ENCODE peak calls at places on chromosomes 12 and 14, in seven cellular contexts. C is fibroblast of pulmonary artery, U is brain microvascular endothelial cell, S is breast epithelium, D is left ventricle myocardium inferior, M is tibial artery, V is cardiac fibroblast. B is an unnamed sample.
A peak's percentile ranks its signal among the peaks of the same experiment; 100 is the strongest.

GRCh38 chr14:91439345-91439744 is 21.7 kb upstream of the CCDC88C start:
- DNase-seq in M (no peak), V (no peak), U (no peak), C (no peak), D (no peak), S (no peak), B (no peak)

GRCh38 chr14:93263416-93263815 is 56.4 kb downstream of the UBR7 start:
- DNase-seq in V (no peak), C (peak; percentile 5), D (no peak), U (peak; percentile 31), M (no peak), S (no peak), B (no peak)

GRCh38 chr14:22691171-22691570 is 47.0 kb upstream of the OR6J1 start:
- DNase-seq in U (peak; percentile 73), C (peak; percentile 66), M (no peak), D (no peak), V (peak; percentile 53), S (no peak), B (peak; percentile 48)

GRCh38 chr12:100574262-100575074 is 984 bp downstream of the GAS2L3 start:
- DNase-seq in M (no peak), S (no peak), C (peak; percentile 22), D (peak; percentile 27), U (no peak), V (peak; percentile 31), B (peak; percentile 37)

GRCh38 chr12:109679716-109680520 is 33.7 kb upstream of the FAM222A start:
- DNase-seq in M (no peak), U (no peak), D (no peak), V (no peak), S (no peak), C (no peak), B (no peak)

GRCh38 chr14:74801396-74801795 is 38.3 kb downstream of the YLPM1 start:
- DNase-seq in V (no peak), D (no peak), S (no peak), M (no peak), U (no peak), C (no peak), B (no peak)

GRCh38 chr12:6370994-6371754 is 4.2 kb downstream of the SCNN1A start:
- DNase-seq in U (peak; percentile 42), M (no peak), C (peak; percentile 45), D (no peak), S (no peak), V (peak; percentile 46), B (peak; percentile 84)

GRCh38 chr14:98731701-98732100 is 540.3 kb downstream of the BCL11B start:
- DNase-seq in U (no peak), C (no peak), S (no peak), V (no peak), M (no peak), D (no peak), B (no peak)

GRCh38 chr14:68248481-68249255 is 429.1 kb downstream of the RAD51B start:
- DNase-seq in M (no peak), S (no peak), U (no peak), C (peak; percentile 94), D (no peak), V (peak; percentile 93), B (peak; percentile 83)

GRCh38 chr12:75877588-75878381 is 153.8 kb downstream of the PHLDA1 start:
- DNase-seq in C (peak; percentile 50), D (no peak), U (no peak), M (no peak), V (peak; percentile 58), S (no peak), B (peak; percentile 58)

GRCh38 chr12:68899251-68899771 is 33.7 kb downstream of the CPM start:
- DNase-seq in U (peak; percentile 72), M (peak; percentile 62), V (peak; percentile 84), S (no peak), D (no peak), C (peak; percentile 74), B (peak; percentile 84)

GRCh38 chr12:94327819-94328218 is 131.8 kb downstream of the CEP83 start:
- DNase-seq in C (peak; percentile 28), U (no peak), M (no peak), D (no peak), V (no peak), S (no peak), B (peak; percentile 22)

DNA sequence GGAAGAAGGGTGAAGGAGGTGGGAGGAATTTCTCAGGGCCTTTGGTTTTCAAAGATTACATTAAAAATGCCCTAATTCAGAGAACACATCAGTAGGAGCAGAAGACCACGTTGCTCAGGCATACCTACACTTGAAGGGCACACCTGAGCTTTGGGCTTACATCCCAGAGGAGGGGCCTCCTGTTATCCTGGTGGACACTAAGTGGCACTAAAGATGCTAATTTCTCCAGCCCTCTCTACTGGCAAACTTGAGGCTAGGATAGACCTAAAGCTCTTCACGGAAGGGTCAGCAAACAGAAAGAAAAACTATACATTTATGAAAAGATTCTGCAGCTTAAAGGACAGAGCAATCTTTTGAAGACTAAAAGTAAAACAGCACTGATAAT is 137.7 kb downstream of the NUAK1 start:
- DNase-seq in U (no peak), S (no peak), C (no peak), V (no peak), D (no peak), M (no peak), B (no peak)
- TF ChIP-seq CTCF in U (no peak), S (no peak), C (no peak), V (no peak), D (no peak), M (no peak), B (no peak)

DNA sequence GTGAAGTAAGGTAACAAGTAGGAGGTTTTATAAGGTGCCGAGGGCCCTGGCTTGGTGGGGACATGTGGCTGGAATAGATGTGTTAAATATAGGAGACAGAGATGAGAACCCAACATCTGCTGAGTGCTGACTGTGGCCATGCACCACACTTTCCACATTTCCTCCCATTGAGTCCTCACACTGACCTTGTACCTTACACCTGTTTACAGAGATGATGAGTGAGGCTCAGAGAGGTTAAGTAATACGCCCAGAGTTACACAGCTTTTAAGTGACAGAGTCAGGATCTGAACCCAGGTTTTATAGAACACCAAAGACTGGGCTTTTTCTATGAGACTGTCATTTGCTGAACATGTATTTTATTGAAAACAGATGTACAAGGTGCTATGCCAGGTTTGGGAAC is 70.8 kb upstream of the LTA4H start:
- DNase-seq in S (no peak), D (no peak), V (no peak), M (no peak), C (no peak), U (no peak), B (no peak)
- H3K4me3 ChIP-seq in S (no peak overlapping the region), D (no peak overlapping the region), V (no peak overlapping the region), M (no peak overlapping the region), C (no peak overlapping the region), U (no peak overlapping the region), B (no peak overlapping the region)

GRCh38 chr14:24273422-24273998 is 2.1 kb upstream of the RABGGTA start:
- DNase-seq in U (no peak), C (no peak), M (no peak), V (no peak), S (no peak), D (no peak), B (no peak)
- TF ChIP-seq CTCF in U (peak; percentile 28), C (peak; percentile 17), M (no peak), V (no peak), S (no peak), D (no peak), B (no peak)

DNA sequence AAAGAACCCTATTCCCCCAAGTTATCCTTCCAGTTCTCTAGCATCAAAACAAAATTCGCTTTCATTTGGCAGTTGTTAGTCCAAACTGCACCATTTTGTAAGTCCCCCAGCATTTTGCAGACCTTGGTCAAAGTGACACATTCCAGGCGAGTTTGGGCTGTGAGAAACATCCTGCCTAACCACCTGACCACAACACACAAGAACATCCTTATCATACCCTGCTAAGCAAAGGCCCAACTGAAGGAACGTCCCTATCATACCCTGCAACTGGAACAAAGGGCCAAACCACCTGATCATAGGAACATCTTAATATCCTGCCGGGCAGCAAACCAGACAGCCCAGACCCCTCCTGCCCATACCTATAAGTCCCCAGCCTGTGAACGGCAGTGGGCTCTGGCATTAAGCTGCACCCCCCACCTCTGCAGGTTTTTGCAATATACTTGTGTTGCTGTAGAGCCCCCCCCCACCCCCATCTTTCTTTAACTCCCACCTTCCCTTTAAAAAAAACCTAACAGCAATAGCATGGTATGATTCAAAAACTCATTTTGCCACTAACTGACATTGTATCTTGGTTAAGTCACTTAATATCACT is 2.7 kb downstream of the PCNX4 start:
- DNase-seq in C (peak; percentile 75), V (peak; percentile 72), D (no peak), M (no peak), U (peak; percentile 80), S (no peak), B (peak; percentile 75)
- H3K4me3 ChIP-seq in C (peak overlapping the region; percentile 94), V (peak overlapping the region; percentile 89), D (peak overlapping the region; percentile 93), M (no peak overlapping the region), U (peak overlapping the region; percentile 86), S (no peak overlapping the region), B (peak overlapping the region; percentile 96)

GRCh38 chr12:114168061-114168460 is 201.9 kb upstream of the RBM19 start:
- DNase-seq in C (peak; percentile 72), M (no peak), D (no peak), S (no peak), V (peak; percentile 67), U (no peak), B (no peak)

GRCh38 chr12:114164354-114164753 is 198.2 kb upstream of the RBM19 start:
- DNase-seq in M (no peak), D (no peak), S (no peak), C (no peak), V (no peak), U (no peak), B (no peak)

GRCh38 chr12:114165921-114166320 is 199.8 kb upstream of the RBM19 start:
- DNase-seq in V (peak; percentile 23), S (no peak), C (peak; percentile 10), M (no peak), U (no peak), D (no peak), B (no peak)

GRCh38 chr12:114167431-114167830 is 201.3 kb upstream of the RBM19 start:
- DNase-seq in C (peak; percentile 46), S (no peak), M (no peak), U (no peak), V (peak; percentile 27), D (no peak), B (no peak)

DNA sequence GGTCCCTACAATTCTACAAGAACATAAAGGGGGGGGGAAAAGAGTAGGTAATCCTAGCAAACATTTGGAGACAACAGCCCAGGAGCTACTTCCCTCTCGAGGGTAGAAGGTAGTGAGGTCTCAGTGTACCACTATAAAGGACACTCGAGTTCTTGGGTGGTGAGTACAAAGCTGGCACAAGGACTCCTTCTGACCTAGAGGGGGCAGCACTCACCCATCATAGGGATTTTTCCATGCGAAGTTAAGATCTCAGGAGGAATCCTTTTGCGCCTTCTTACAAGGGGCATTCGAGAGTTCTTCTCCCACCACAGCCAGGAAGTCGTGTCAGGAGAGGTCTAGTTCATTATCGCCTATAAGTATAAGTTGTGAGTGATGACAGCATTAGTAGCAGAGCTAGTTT is 200.2 kb upstream of the RBM19 start:
- DNase-seq in V (peak; percentile 80), M (no peak), U (no peak), C (peak; percentile 68), S (no peak), D (no peak), B (peak; percentile 54)
- TF ChIP-seq CTCF in V (peak; percentile 46), M (peak; percentile 59), U (no peak), C (peak; percentile 64), S (no peak), D (peak; percentile 77), B (peak; percentile 57)

B was measured in fibroblast of villous mesenchyme.